ENCODE peak calls at places on chromosomes 7 and 10, in eight cellular contexts. One of them, this sample, is unnamed.

GRCh38 chr7:132095111-132095765 is 481.0 kb downstream of the PLXNA4 start:
- DNase-seq in GF-D8: no peak
- DNase-seq in adrenal gland: no peak
- DNase-seq in HTR-8/SVneo: no peak
- DNase-seq in heart right ventricle: no peak
- DNase-seq in NCI-H1092: no peak
- DNase-seq in activated CD8-positive, alpha-beta T cell treated with anti-CD3 and anti-CD28 coated beads for 36 hours: no peak
- DNase-seq in Peyer's patch: no peak
- DNase-seq in this sample: no peak

GRCh38 chr10:78752251-78752650 is 316.5 kb upstream of the ZMIZ1 start:
- DNase-seq in GF-D8: no peak
- DNase-seq in adrenal gland: no peak
- DNase-seq in HTR-8/SVneo: no peak
- DNase-seq in heart right ventricle: no peak
- DNase-seq in NCI-H1092: no peak
- DNase-seq in activated CD8-positive, alpha-beta T cell treated with anti-CD3 and anti-CD28 coated beads for 36 hours: no peak
- DNase-seq in Peyer's patch: peak; percentile 39
- DNase-seq in this sample: no peak

GRCh38 chr7:150983893-150984368 is 5.8 kb upstream of the KCNH2 start:
- DNase-seq in GF-D8: no peak
- DNase-seq in adrenal gland: no peak
- DNase-seq in HTR-8/SVneo: no peak
- DNase-seq in heart right ventricle: no peak
- DNase-seq in NCI-H1092: no peak
- DNase-seq in activated CD8-positive, alpha-beta T cell treated with anti-CD3 and anti-CD28 coated beads for 36 hours: peak; percentile 54
- DNase-seq in Peyer's patch: no peak
- DNase-seq in this sample: no peak

GRCh38 chr7:73972614-73973013 is 55.4 kb upstream of the ELN start:
- DNase-seq in GF-D8: no peak
- DNase-seq in adrenal gland: no peak
- DNase-seq in HTR-8/SVneo: no peak
- DNase-seq in heart right ventricle: no peak
- DNase-seq in NCI-H1092: no peak
- DNase-seq in activated CD8-positive, alpha-beta T cell treated with anti-CD3 and anti-CD28 coated beads for 36 hours: no peak
- DNase-seq in Peyer's patch: no peak
- DNase-seq in this sample: no peak

GRCh38 chr7:45269192-45269591 is 111.6 kb downstream of the RAMP3 start:
- DNase-seq in GF-D8: no peak
- DNase-seq in adrenal gland: no peak
- DNase-seq in HTR-8/SVneo: no peak
- DNase-seq in heart right ventricle: no peak
- DNase-seq in NCI-H1092: no peak
- DNase-seq in activated CD8-positive, alpha-beta T cell treated with anti-CD3 and anti-CD28 coated beads for 36 hours: no peak
- DNase-seq in Peyer's patch: no peak
- DNase-seq in this sample: no peak

GRCh38 chr7:132977234-132977633 is 104.7 kb downstream of the CHCHD3 start:
- DNase-seq in GF-D8: no peak
- DNase-seq in adrenal gland: no peak
- DNase-seq in HTR-8/SVneo: no peak
- DNase-seq in heart right ventricle: no peak
- DNase-seq in NCI-H1092: no peak
- DNase-seq in activated CD8-positive, alpha-beta T cell treated with anti-CD3 and anti-CD28 coated beads for 36 hours: no peak
- DNase-seq in Peyer's patch: no peak
- DNase-seq in this sample: no peak

GRCh38 chr7:1534330-1535099 is 4.0 kb downstream of the MAFK start:
- DNase-seq in GF-D8: no peak
- DNase-seq in adrenal gland: no peak
- DNase-seq in HTR-8/SVneo: no peak
- DNase-seq in heart right ventricle: peak; percentile 27
- DNase-seq in NCI-H1092: no peak
- DNase-seq in activated CD8-positive, alpha-beta T cell treated with anti-CD3 and anti-CD28 coated beads for 36 hours: no peak
- DNase-seq in Peyer's patch: no peak
- DNase-seq in this sample: no peak

GRCh38 chr7:105800442-105800841 is 76.0 kb downstream of the ATXN7L1 start:
- DNase-seq in GF-D8: no peak
- DNase-seq in adrenal gland: no peak
- DNase-seq in HTR-8/SVneo: no peak
- DNase-seq in heart right ventricle: no peak
- DNase-seq in NCI-H1092: no peak
- DNase-seq in activated CD8-positive, alpha-beta T cell treated with anti-CD3 and anti-CD28 coated beads for 36 hours: peak; percentile 58
- DNase-seq in Peyer's patch: no peak
- DNase-seq in this sample: peak; percentile 32

GRCh38 chr10:58030208-58030607 is 237.5 kb downstream of the IPMK start:
- DNase-seq in GF-D8: no peak
- DNase-seq in adrenal gland: no peak
- DNase-seq in HTR-8/SVneo: no peak
- DNase-seq in heart right ventricle: no peak
- DNase-seq in NCI-H1092: no peak
- DNase-seq in activated CD8-positive, alpha-beta T cell treated with anti-CD3 and anti-CD28 coated beads for 36 hours: no peak
- DNase-seq in Peyer's patch: no peak
- DNase-seq in this sample: no peak

GRCh38 chr10:49743464-49744075 is 18.6 kb downstream of the OGDHL start:
- DNase-seq in GF-D8: no peak
- DNase-seq in adrenal gland: no peak
- DNase-seq in HTR-8/SVneo: no peak
- DNase-seq in heart right ventricle: no peak
- DNase-seq in NCI-H1092: no peak
- DNase-seq in activated CD8-positive, alpha-beta T cell treated with anti-CD3 and anti-CD28 coated beads for 36 hours: no peak
- DNase-seq in Peyer's patch: no peak
- DNase-seq in this sample: no peak

GRCh38 chr7:137986252-137987010 is 15.5 kb downstream of the CREB3L2 start:
- DNase-seq in GF-D8: no peak
- DNase-seq in adrenal gland: peak; percentile 75
- DNase-seq in HTR-8/SVneo: no peak
- DNase-seq in heart right ventricle: no peak
- DNase-seq in NCI-H1092: no peak
- DNase-seq in activated CD8-positive, alpha-beta T cell treated with anti-CD3 and anti-CD28 coated beads for 36 hours: no peak
- DNase-seq in Peyer's patch: no peak
- DNase-seq in this sample: peak; percentile 89

GRCh38 chr10:47315426-47315825 is 6.8 kb upstream of the GDF2 start:
- DNase-seq in GF-D8: no peak
- DNase-seq in adrenal gland: peak; percentile 52
- DNase-seq in HTR-8/SVneo: no peak
- DNase-seq in heart right ventricle: no peak
- DNase-seq in NCI-H1092: no peak
- DNase-seq in activated CD8-positive, alpha-beta T cell treated with anti-CD3 and anti-CD28 coated beads for 36 hours: no peak
- DNase-seq in Peyer's patch: no peak
- DNase-seq in this sample: no peak

GRCh38 chr10:120950103-120950561 is 99.0 kb downstream of the WDR11 start:
- DNase-seq in GF-D8: no peak
- DNase-seq in adrenal gland: peak; percentile 57
- DNase-seq in HTR-8/SVneo: no peak
- DNase-seq in heart right ventricle: no peak
- DNase-seq in NCI-H1092: no peak
- DNase-seq in activated CD8-positive, alpha-beta T cell treated with anti-CD3 and anti-CD28 coated beads for 36 hours: no peak
- DNase-seq in Peyer's patch: no peak
- DNase-seq in this sample: no peak

GRCh38 chr10:122207596-122207995 is 63.5 kb upstream of the BTBD16 start:
- DNase-seq in GF-D8: peak; percentile 63
- DNase-seq in adrenal gland: no peak
- DNase-seq in HTR-8/SVneo: no peak
- DNase-seq in heart right ventricle: no peak
- DNase-seq in NCI-H1092: no peak
- DNase-seq in activated CD8-positive, alpha-beta T cell treated with anti-CD3 and anti-CD28 coated beads for 36 hours: no peak
- DNase-seq in Peyer's patch: no peak
- DNase-seq in this sample: no peak

GRCh38 chr7:70416611-70417010 is 715.3 kb upstream of the GALNT17 start:
- DNase-seq in GF-D8: no peak
- DNase-seq in adrenal gland: no peak
- DNase-seq in HTR-8/SVneo: no peak
- DNase-seq in heart right ventricle: no peak
- DNase-seq in NCI-H1092: no peak
- DNase-seq in activated CD8-positive, alpha-beta T cell treated with anti-CD3 and anti-CD28 coated beads for 36 hours: no peak
- DNase-seq in Peyer's patch: no peak
- DNase-seq in this sample: no peak

GRCh38 chr10:76647276-76647675 is 990.3 kb downstream of the KCNMA1 start:
- DNase-seq in GF-D8: no peak
- DNase-seq in adrenal gland: no peak
- DNase-seq in HTR-8/SVneo: peak; percentile 53
- DNase-seq in heart right ventricle: no peak
- DNase-seq in NCI-H1092: no peak
- DNase-seq in activated CD8-positive, alpha-beta T cell treated with anti-CD3 and anti-CD28 coated beads for 36 hours: no peak
- DNase-seq in Peyer's patch: no peak
- DNase-seq in this sample: no peak

GRCh38 chr7:12757443-12757842 is 70.0 kb downstream of the ARL4A start:
- DNase-seq in GF-D8: no peak
- DNase-seq in adrenal gland: no peak
- DNase-seq in HTR-8/SVneo: peak; percentile 42
- DNase-seq in heart right ventricle: no peak
- DNase-seq in NCI-H1092: no peak
- DNase-seq in activated CD8-positive, alpha-beta T cell treated with anti-CD3 and anti-CD28 coated beads for 36 hours: no peak
- DNase-seq in Peyer's patch: no peak
- DNase-seq in this sample: peak; percentile 68

GRCh38 chr7:74173866-74174605 is at the start of gene EIF4H:
- DNase-seq in GF-D8: peak; percentile 83
- DNase-seq in adrenal gland: peak; percentile 98
- DNase-seq in HTR-8/SVneo: peak; percentile 76
- DNase-seq in heart right ventricle: peak; percentile 98
- DNase-seq in NCI-H1092: peak; percentile 94
- DNase-seq in activated CD8-positive, alpha-beta T cell treated with anti-CD3 and anti-CD28 coated beads for 36 hours: peak; percentile 96
- DNase-seq in Peyer's patch: peak; percentile 99
- DNase-seq in this sample: peak; percentile 87

GRCh38 chr10:86599041-86599440 is 55.3 kb upstream of the OPN4 start:
- DNase-seq in GF-D8: no peak
- DNase-seq in adrenal gland: no peak
- DNase-seq in HTR-8/SVneo: no peak
- DNase-seq in heart right ventricle: no peak
- DNase-seq in NCI-H1092: no peak
- DNase-seq in activated CD8-positive, alpha-beta T cell treated with anti-CD3 and anti-CD28 coated beads for 36 hours: no peak
- DNase-seq in Peyer's patch: no peak
- DNase-seq in this sample: no peak

GRCh38 chr7:91940171-91940570 is 491 bp upstream of the AKAP9 start:
- DNase-seq in GF-D8: no peak
- DNase-seq in adrenal gland: no peak
- DNase-seq in HTR-8/SVneo: peak; percentile 21
- DNase-seq in heart right ventricle: no peak
- DNase-seq in NCI-H1092: peak; percentile 15
- DNase-seq in activated CD8-positive, alpha-beta T cell treated with anti-CD3 and anti-CD28 coated beads for 36 hours: peak; percentile 56
- DNase-seq in Peyer's patch: peak; percentile 53
- DNase-seq in this sample: no peak

GRCh38 chr10:67771200-67771599 is 66.8 kb downstream of the DNAJC12 start:
- DNase-seq in GF-D8: no peak
- DNase-seq in adrenal gland: no peak
- DNase-seq in HTR-8/SVneo: no peak
- DNase-seq in heart right ventricle: no peak
- DNase-seq in NCI-H1092: no peak
- DNase-seq in activated CD8-positive, alpha-beta T cell treated with anti-CD3 and anti-CD28 coated beads for 36 hours: no peak
- DNase-seq in Peyer's patch: no peak
- DNase-seq in this sample: no peak

GRCh38 chr7:150716368-150716767 is at the start of gene GIMAP1:
- DNase-seq in GF-D8: peak; percentile 73
- DNase-seq in adrenal gland: peak; percentile 43
- DNase-seq in HTR-8/SVneo: no peak
- DNase-seq in heart right ventricle: peak; percentile 36
- DNase-seq in NCI-H1092: no peak
- DNase-seq in activated CD8-positive, alpha-beta T cell treated with anti-CD3 and anti-CD28 coated beads for 36 hours: peak; percentile 69
- DNase-seq in Peyer's patch: no peak
- DNase-seq in this sample: no peak

GRCh38 chr10:33288127-33288526 is 46.3 kb downstream of the NRP1 start:
- DNase-seq in GF-D8: no peak
- DNase-seq in adrenal gland: no peak
- DNase-seq in HTR-8/SVneo: no peak
- DNase-seq in heart right ventricle: no peak
- DNase-seq in NCI-H1092: no peak
- DNase-seq in activated CD8-positive, alpha-beta T cell treated with anti-CD3 and anti-CD28 coated beads for 36 hours: no peak
- DNase-seq in Peyer's patch: no peak
- DNase-seq in this sample: no peak

GRCh38 chr10:46227571-46228075 is 59.2 kb upstream of the ANTXRL start:
- DNase-seq in GF-D8: no peak
- DNase-seq in adrenal gland: no peak
- DNase-seq in HTR-8/SVneo: no peak
- DNase-seq in heart right ventricle: no peak
- DNase-seq in NCI-H1092: no peak
- DNase-seq in activated CD8-positive, alpha-beta T cell treated with anti-CD3 and anti-CD28 coated beads for 36 hours: no peak
- DNase-seq in Peyer's patch: peak; percentile 11
- DNase-seq in this sample: no peak

GRCh38 chr10:59903871-59904270 is 2.5 kb downstream of the CCDC6 start:
- DNase-seq in GF-D8: no peak
- DNase-seq in adrenal gland: no peak
- DNase-seq in HTR-8/SVneo: no peak
- DNase-seq in heart right ventricle: no peak
- DNase-seq in NCI-H1092: no peak
- DNase-seq in activated CD8-positive, alpha-beta T cell treated with anti-CD3 and anti-CD28 coated beads for 36 hours: no peak
- DNase-seq in Peyer's patch: no peak
- DNase-seq in this sample: no peak

GRCh38 chr7:1169409-1170368 is 9.7 kb upstream of the ZFAND2A start:
- DNase-seq in GF-D8: peak; percentile 64
- DNase-seq in adrenal gland: peak; percentile 90
- DNase-seq in HTR-8/SVneo: no peak
- DNase-seq in heart right ventricle: peak; percentile 88
- DNase-seq in NCI-H1092: no peak
- DNase-seq in activated CD8-positive, alpha-beta T cell treated with anti-CD3 and anti-CD28 coated beads for 36 hours: peak; percentile 97
- DNase-seq in Peyer's patch: peak; percentile 87
- DNase-seq in this sample: peak; percentile 47

GRCh38 chr10:117945651-117946050 is 101.1 kb downstream of the RAB11FIP2 start:
- DNase-seq in GF-D8: no peak
- DNase-seq in adrenal gland: no peak
- DNase-seq in HTR-8/SVneo: no peak
- DNase-seq in heart right ventricle: no peak
- DNase-seq in NCI-H1092: no peak
- DNase-seq in activated CD8-positive, alpha-beta T cell treated with anti-CD3 and anti-CD28 coated beads for 36 hours: no peak
- DNase-seq in Peyer's patch: no peak
- DNase-seq in this sample: no peak

GRCh38 chr10:98168147-98168546 is 33.7 kb downstream of the R3HCC1L start:
- DNase-seq in GF-D8: no peak
- DNase-seq in adrenal gland: no peak
- DNase-seq in HTR-8/SVneo: no peak
- DNase-seq in heart right ventricle: no peak
- DNase-seq in NCI-H1092: no peak
- DNase-seq in activated CD8-positive, alpha-beta T cell treated with anti-CD3 and anti-CD28 coated beads for 36 hours: no peak
- DNase-seq in Peyer's patch: no peak
- DNase-seq in this sample: no peak

GRCh38 chr10:29733323-29733722 is 98.6 kb upstream of the SVIL start:
- DNase-seq in GF-D8: no peak
- DNase-seq in adrenal gland: no peak
- DNase-seq in HTR-8/SVneo: no peak
- DNase-seq in heart right ventricle: no peak
- DNase-seq in NCI-H1092: no peak
- DNase-seq in activated CD8-positive, alpha-beta T cell treated with anti-CD3 and anti-CD28 coated beads for 36 hours: no peak
- DNase-seq in Peyer's patch: no peak
- DNase-seq in this sample: no peak

GRCh38 chr7:73850781-73851207 is 8.5 kb upstream of the METTL27 start:
- DNase-seq in GF-D8: no peak
- DNase-seq in adrenal gland: no peak
- DNase-seq in HTR-8/SVneo: peak; percentile 71
- DNase-seq in heart right ventricle: no peak
- DNase-seq in NCI-H1092: no peak
- DNase-seq in activated CD8-positive, alpha-beta T cell treated with anti-CD3 and anti-CD28 coated beads for 36 hours: no peak
- DNase-seq in Peyer's patch: no peak
- DNase-seq in this sample: peak; percentile 99

GRCh38 chr7:155430606-155431005 is 27.3 kb upstream of the EN2 start:
- DNase-seq in GF-D8: no peak
- DNase-seq in adrenal gland: no peak
- DNase-seq in HTR-8/SVneo: no peak
- DNase-seq in heart right ventricle: no peak
- DNase-seq in NCI-H1092: no peak
- DNase-seq in activated CD8-positive, alpha-beta T cell treated with anti-CD3 and anti-CD28 coated beads for 36 hours: no peak
- DNase-seq in Peyer's patch: no peak
- DNase-seq in this sample: no peak

GRCh38 chr10:97714401-97715258 is 1.1 kb downstream of the MARVELD1 start:
- DNase-seq in GF-D8: peak; percentile 27
- DNase-seq in adrenal gland: peak; percentile 61
- DNase-seq in HTR-8/SVneo: peak; percentile 81
- DNase-seq in heart right ventricle: peak; percentile 71
- DNase-seq in NCI-H1092: no peak
- DNase-seq in activated CD8-positive, alpha-beta T cell treated with anti-CD3 and anti-CD28 coated beads for 36 hours: peak; percentile 40
- DNase-seq in Peyer's patch: peak; percentile 81
- DNase-seq in this sample: peak; percentile 62